ENCODE peak calls at places on chromosomes 13 and 19, in four cellular contexts. F, Q, P and C are unnamed samples.

GRCh38 chr19:35232912-35233311 is 4.4 kb upstream of the FAM187B start:
- DNase-seq in F (no peak), Q (no peak), P (no peak), C (no peak)

GRCh38 chr13:24671367-24672117 is 8.7 kb upstream of the ATP12A start:
- DNase-seq in F (peak), Q (no peak), P (no peak), C (no peak)

GRCh38 chr13:99542788-99543406 is 41.6 kb downstream of the TM9SF2 start:
- DNase-seq in F (no peak), Q (peak), P (peak), C (no peak)

GRCh38 chr19:2475018-2475701 is 767 bp upstream of the GADD45B start:
- DNase-seq in F (peak), Q (no peak), P (no peak), C (no peak)

GRCh38 chr13:38421590-38422560 is 72.2 kb downstream of the UFM1 start:
- DNase-seq in F (no peak), Q (no peak), P (no peak), C (no peak)

GRCh38 chr13:108315273-108315672 is 45.8 kb downstream of the TNFSF13B start:
- DNase-seq in F (no peak), Q (peak), P (no peak), C (no peak)

GRCh38 chr19:29446331-29446730 is 79.5 kb upstream of the VSTM2B start:
- DNase-seq in F (no peak), Q (no peak), P (no peak), C (no peak)

GRCh38 chr13:92573467-92574057 is 653.0 kb upstream of the GPC6 start:
- DNase-seq in F (peak), Q (no peak), P (no peak), C (peak)

GRCh38 chr13:108276060-108276459 is 6.5 kb downstream of the TNFSF13B start:
- DNase-seq in F (no peak), Q (no peak), P (no peak), C (no peak)

GRCh38 chr19:51440846-51441409 is 17.3 kb downstream of the SIGLEC8 start:
- DNase-seq in F (peak), Q (no peak), P (no peak), C (peak)

GRCh38 chr19:13017306-13018036 is 22.2 kb downstream of the NFIX start:
- DNase-seq in F (no peak), Q (no peak), P (no peak), C (no peak)

GRCh38 chr13:113951246-113951999 is 22.5 kb downstream of the C13orf46 start:
- DNase-seq in F (peak), Q (no peak), P (peak), C (peak)

GRCh38 chr13:113952983-113953520 is 20.8 kb downstream of the C13orf46 start:
- DNase-seq in F (no peak), Q (no peak), P (no peak), C (no peak)

GRCh38 chr13:113953561-113953960 is 20.3 kb downstream of the C13orf46 start:
- DNase-seq in F (no peak), Q (no peak), P (no peak), C (no peak)

GRCh38 chr13:113950451-113951245 is 23.2 kb downstream of the C13orf46 start:
- DNase-seq in F (no peak), Q (no peak), P (no peak), C (no peak)

GRCh38 chr13:113952151-113952982 is 21.5 kb downstream of the C13orf46 start:
- DNase-seq in F (no peak), Q (no peak), P (no peak), C (no peak)
- TF ChIP-seq SPI1 in F (no peak), Q (no peak), P (no peak), C (no peak)

GRCh38 chr13:32417995-32418394 is 9.9 kb downstream of the N4BP2L1 start:
- DNase-seq in F (no peak), Q (no peak), P (no peak), C (no peak)
- TF ChIP-seq SPI1 in F (no peak), Q (no peak), P (no peak), C (no peak)

GRCh38 chr13:60790620-60791019 is 393.6 kb downstream of the TDRD3 start:
- DNase-seq in F (no peak), Q (no peak), P (no peak), C (no peak)
- TF ChIP-seq SPI1 in F (no peak), Q (no peak), P (no peak), C (no peak)

GRCh38 chr13:87274209-87274819 is 396.9 kb upstream of the SLITRK5 start:
- DNase-seq in F (peak), Q (no peak), P (peak), C (peak)
- TF ChIP-seq SPI1 in F (no peak), Q (no peak), P (no peak), C (no peak)

GRCh38 chr13:113027095-113027494 is 58.1 kb downstream of the MCF2L start:
- DNase-seq in F (no peak), Q (no peak), P (no peak), C (no peak)
- TF ChIP-seq SPI1 in F (no peak), Q (no peak), P (no peak), C (no peak)

GRCh38 chr19:49840736-49841249 is 10.2 kb upstream of the PTOV1 start:
- DNase-seq in F (no peak), Q (no peak), P (no peak), C (no peak)
- TF ChIP-seq SPI1 in F (no peak), Q (no peak), P (no peak), C (no peak)

GRCh38 chr13:96707146-96707545 is 287.1 kb downstream of the OXGR1 start:
- DNase-seq in F (no peak), Q (no peak), P (no peak), C (no peak)

GRCh38 chr13:96710166-96710866 is 284.0 kb downstream of the OXGR1 start:
- DNase-seq in F (no peak), Q (no peak), P (no peak), C (no peak)
- TF ChIP-seq SPI1 in F (no peak), Q (no peak), P (no peak), C (no peak)

GRCh38 chr13:110417537-110417908 is 110.4 kb downstream of the COL4A2 start:
- DNase-seq in F (no peak), Q (no peak), P (no peak), C (no peak)

GRCh38 chr13:110414283-110414682 is 107.2 kb downstream of the COL4A2 start:
- DNase-seq in F (no peak), Q (no peak), P (no peak), C (no peak)

GRCh38 chr13:110415669-110416068 is 108.6 kb downstream of the COL4A2 start:
- DNase-seq in F (peak), Q (no peak), P (no peak), C (no peak)

GRCh38 chr13:110413311-110414040 is 106.4 kb downstream of the COL4A2 start:
- DNase-seq in F (no peak), Q (no peak), P (no peak), C (no peak)

DNA sequence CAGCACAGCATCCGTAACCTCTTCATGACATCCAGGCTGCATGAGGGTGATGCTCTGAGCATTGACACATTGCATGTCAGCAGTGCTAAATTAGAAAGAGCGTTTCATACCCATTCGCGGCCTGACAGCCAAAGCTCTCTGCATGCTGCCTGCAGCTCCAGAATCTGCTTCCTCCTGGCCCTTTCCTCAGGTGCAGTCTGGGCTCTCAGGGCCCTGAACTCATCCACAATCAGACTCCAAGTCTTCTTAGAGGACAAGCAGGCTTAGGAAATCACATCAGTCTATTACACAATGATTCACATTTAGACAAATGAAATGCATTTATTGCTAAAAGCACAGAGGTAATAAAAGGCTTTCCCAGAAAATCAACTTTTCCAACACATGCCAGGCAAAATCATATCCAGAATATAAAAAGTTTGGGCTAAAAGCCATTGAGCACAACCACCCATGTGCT is 109.1 kb downstream of the COL4A2 start:
- DNase-seq in F (no peak), Q (no peak), P (no peak), C (no peak)
- TF ChIP-seq SPI1 in F (no peak), Q (no peak), P (no peak), C (no peak)

DNA sequence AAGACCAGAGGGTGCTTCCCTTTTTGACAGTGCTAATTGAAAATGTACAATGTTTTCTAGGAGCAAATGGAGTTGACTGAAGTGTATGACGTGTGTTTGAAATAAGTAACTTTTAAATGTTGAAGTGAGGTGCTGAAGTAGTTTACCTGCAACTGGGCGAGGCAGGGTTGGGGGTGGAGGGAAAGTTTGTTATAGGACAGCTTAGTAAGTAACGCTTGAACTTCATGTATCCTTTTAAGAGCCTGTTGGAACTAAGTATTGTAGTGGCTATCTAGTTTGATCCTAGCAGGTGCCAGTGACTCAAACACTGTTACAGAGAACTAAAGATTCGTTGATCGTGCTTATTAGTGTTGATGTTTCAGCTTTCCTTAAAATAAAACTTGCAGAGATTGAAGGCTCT is 5.9 kb downstream of the SLAIN1 start:
- DNase-seq in F (no peak), Q (no peak), P (no peak), C (no peak)
- TF ChIP-seq SPI1 in F (no peak), Q (no peak), P (no peak), C (no peak)